ENCODE peak calls at places on chromosomes 1 and 21, in nine cellular contexts. O is left ventricle myocardium inferior, S is hepatocyte, K is lower lobe of right lung, I is right lobe of liver, C is psoas muscle, D is fibroblast of lung, Y is foreskin fibroblast, Z is esophagus muscularis mucosa. J is an unnamed sample.

GRCh38 chr21:42731264-42732032 is 78.0 kb downstream of the PDE9A start:
- DNase-seq in Y (no peak), I (no peak), O (no peak), Z (no peak), S (peak), K (no peak), D (no peak), C (no peak), J (no peak)

GRCh38 chr21:29749957-29750356 is 189.8 kb downstream of the GRIK1 start:
- DNase-seq in C (no peak), S (no peak), Z (no peak), I (no peak), D (no peak), Y (no peak), K (no peak), O (no peak), J (no peak)

GRCh38 chr1:241600496-241600901 is 39.7 kb downstream of the CHML start:
- DNase-seq in D (peak), Y (peak), Z (no peak), C (no peak), S (peak), K (no peak), O (no peak), I (no peak), J (no peak)

GRCh38 chr1:210598135-210598652 is 269.5 kb downstream of the HHAT start:
- DNase-seq in K (peak), C (peak), Z (no peak), D (peak), I (no peak), O (no peak), S (peak), Y (peak), J (peak)

GRCh38 chr1:217965156-217965786 is 319.8 kb upstream of the RRP15 start:
- DNase-seq in D (no peak), Z (no peak), C (no peak), K (no peak), Y (no peak), S (no peak), I (no peak), O (no peak), J (no peak)

GRCh38 chr1:40076895-40077312 is 20.1 kb downstream of the PPT1 start:
- DNase-seq in Y (peak), O (no peak), Z (no peak), S (peak), K (no peak), C (no peak), D (peak), I (no peak), J (peak)

GRCh38 chr1:18404460-18404859 is 76.3 kb upstream of the KLHDC7A start:
- DNase-seq in S (no peak), Z (no peak), D (no peak), C (no peak), O (no peak), K (no peak), I (no peak), Y (no peak), J (no peak)

GRCh38 chr1:17192394-17193221 is 12.3 kb upstream of the PADI1 start:
- DNase-seq in Z (no peak), C (no peak), Y (peak), K (no peak), D (peak), I (peak), O (no peak), S (no peak), J (no peak)

GRCh38 chr1:3577711-3578432 is 33.4 kb downstream of the MEGF6 start:
- DNase-seq in S (no peak), O (no peak), D (peak), Y (no peak), I (no peak), Z (no peak), K (no peak), C (no peak), J (no peak)

GRCh38 chr1:155062702-155063411 is 683 bp upstream of the EFNA4 start:
- DNase-seq in K (peak), Y (peak), O (peak), S (peak), D (peak), C (peak), I (no peak), Z (no peak), J (no peak)

GRCh38 chr1:12447849-12448312 is 170.1 kb downstream of the DHRS3 start:
- DNase-seq in I (no peak), Z (no peak), Y (peak), O (no peak), S (no peak), C (no peak), K (no peak), D (peak), J (no peak)

GRCh38 chr1:212680691-212681090 is 18.9 kb downstream of the BATF3 start:
- DNase-seq in C (no peak), O (no peak), Y (no peak), S (no peak), I (no peak), K (no peak), D (no peak), Z (no peak), J (no peak)

GRCh38 chr1:161226320-161226711 is 456 bp downstream of the TOMM40L start:
- DNase-seq in I (no peak), S (no peak), Z (no peak), D (no peak), Y (no peak), C (no peak), K (no peak), O (no peak), J (no peak)

GRCh38 chr1:217089239-217090014 is 366.2 kb upstream of the ESRRG start:
- DNase-seq in S (peak), C (peak), Y (peak), K (no peak), D (peak), I (peak), O (peak), Z (peak), J (peak)

GRCh38 chr1:9097947-9098705 is 28.7 kb upstream of the SLC2A5 start:
- DNase-seq in I (no peak), O (no peak), Z (no peak), Y (no peak), D (no peak), S (no peak), K (no peak), C (no peak), J (no peak)

GRCh38 chr1:94011709-94012590 is 102.7 kb upstream of the GCLM start:
- DNase-seq in I (no peak), K (no peak), Y (no peak), O (no peak), Z (no peak), D (peak), S (peak), C (no peak), J (no peak)

GRCh38 chr21:45870851-45871615 is 110.5 kb upstream of the COL6A1 start:
- DNase-seq in Z (no peak), Y (no peak), O (no peak), K (peak), C (no peak), I (no peak), S (no peak), D (no peak), J (no peak)

GRCh38 chr1:83508485-83509151 is 490.3 kb downstream of the TTLL7 start:
- DNase-seq in Z (peak), C (no peak), O (no peak), D (peak), S (peak), Y (peak), I (peak), K (no peak), J (peak)

GRCh38 chr1:46804926-46805325 is 6.1 kb downstream of the CYP4B1 start:
- DNase-seq in K (no peak), I (no peak), O (no peak), D (no peak), Y (no peak), Z (peak), S (no peak), C (peak), J (no peak)

DNA sequence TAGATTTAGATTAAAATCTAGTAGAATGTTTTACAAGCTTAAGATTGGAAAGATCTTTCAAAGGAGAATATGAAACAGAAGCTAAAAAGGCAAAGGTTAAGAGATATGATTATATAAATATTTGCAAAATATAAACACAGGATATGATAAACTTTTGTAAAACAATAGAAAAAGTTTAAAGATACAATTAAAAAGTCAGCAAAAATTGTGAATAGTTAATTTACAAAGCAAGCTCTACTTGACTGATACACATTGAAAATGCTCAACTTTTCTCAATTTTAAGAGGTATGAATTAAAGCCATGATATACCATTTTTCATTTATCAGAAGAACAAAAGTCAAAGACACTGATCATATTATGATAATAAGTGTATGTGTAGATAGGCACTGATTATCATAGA is 21.0 kb downstream of the RAB3GAP2 start:
- DNase-seq in O (no peak), I (no peak), C (no peak), D (no peak), S (no peak), Z (no peak), Y (no peak), K (no peak), J (no peak)
- H3K4me3 ChIP-seq in O (no peak), I (no peak), C (no peak), D (no peak), S (no peak), Z (no peak), Y (no peak), K (no peak), J (no peak)

GRCh38 chr21:32611471-32611997 is 643 bp downstream of the CFAP298 start:
- DNase-seq in I (no peak), C (no peak), Z (peak), Y (peak), S (peak), O (no peak), D (peak), K (peak), J (no peak)

GRCh38 chr21:32612999-32613337 is 791 bp upstream of the CFAP298 start:
- DNase-seq in O (no peak), Y (no peak), D (no peak), K (no peak), I (no peak), S (no peak), Z (no peak), C (no peak), J (no peak)

GRCh38 chr21:32612075-32612998 is at the start of gene CFAP298:
- DNase-seq in D (peak), Y (peak), Z (peak), O (peak), K (peak), I (peak), C (peak), S (peak), J (peak)

DNA sequence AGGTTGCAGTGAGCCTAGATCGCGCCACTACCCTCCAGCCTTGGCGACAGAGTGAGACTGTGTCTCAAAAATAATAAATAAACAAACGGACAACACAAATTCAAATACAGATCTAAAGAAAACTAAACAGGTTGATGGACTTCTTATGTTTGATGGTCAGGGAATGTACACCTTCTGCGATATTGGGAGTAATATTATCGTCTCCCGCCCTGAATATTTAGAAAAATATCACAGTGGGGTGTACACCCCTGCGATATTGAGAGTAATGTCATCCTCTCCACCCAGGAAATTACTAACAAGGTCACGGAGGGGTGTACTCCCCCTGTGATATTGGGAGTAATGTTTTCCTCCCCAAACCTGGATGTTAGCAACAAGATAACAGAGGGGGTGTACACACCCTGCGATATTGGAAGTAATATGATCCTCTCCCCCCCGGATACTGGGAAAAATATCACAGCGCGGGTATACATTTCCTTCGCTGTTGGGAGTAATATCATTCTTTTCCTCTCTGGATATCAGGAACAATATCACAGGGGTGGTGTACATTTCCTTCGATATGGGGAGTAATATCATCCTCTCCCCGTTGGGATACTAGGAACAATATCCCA is 1.4 kb upstream of the CFAP298 start:
- DNase-seq in K (no peak), Z (peak), C (no peak), Y (no peak), S (no peak), O (no peak), D (no peak), I (no peak), J (no peak)
- H3K4me3 ChIP-seq in K (peak), Z (peak), C (peak), Y (peak), S (peak), O (peak), D (peak), I (peak), J (peak)

GRCh38 chr1:36387141-36387949 is 1.6 kb upstream of the STK40 start:
- DNase-seq in S (peak), D (peak), O (no peak), Y (peak), K (no peak), I (no peak), C (peak), Z (no peak), J (peak)
- H3K4me3 ChIP-seq in S (no peak), D (peak), O (peak), Y (peak), K (peak), I (peak), C (peak), Z (peak), J (peak)

GRCh38 chr1:26758358-26758757 is 29.4 kb upstream of the PIGV start:
- DNase-seq in D (no peak), Y (no peak), C (no peak), K (no peak), O (no peak), Z (no peak), I (no peak), S (no peak), J (no peak)

GRCh38 chr1:26761217-26761616 is 26.5 kb upstream of the PIGV start:
- DNase-seq in D (no peak), Y (no peak), C (no peak), O (no peak), K (no peak), I (no peak), Z (no peak), S (no peak), J (no peak)

GRCh38 chr1:26754086-26754874 is 33.5 kb upstream of the PIGV start:
- DNase-seq in O (no peak), K (no peak), Y (peak), D (peak), Z (no peak), S (no peak), I (peak), C (no peak), J (no peak)

DNA sequence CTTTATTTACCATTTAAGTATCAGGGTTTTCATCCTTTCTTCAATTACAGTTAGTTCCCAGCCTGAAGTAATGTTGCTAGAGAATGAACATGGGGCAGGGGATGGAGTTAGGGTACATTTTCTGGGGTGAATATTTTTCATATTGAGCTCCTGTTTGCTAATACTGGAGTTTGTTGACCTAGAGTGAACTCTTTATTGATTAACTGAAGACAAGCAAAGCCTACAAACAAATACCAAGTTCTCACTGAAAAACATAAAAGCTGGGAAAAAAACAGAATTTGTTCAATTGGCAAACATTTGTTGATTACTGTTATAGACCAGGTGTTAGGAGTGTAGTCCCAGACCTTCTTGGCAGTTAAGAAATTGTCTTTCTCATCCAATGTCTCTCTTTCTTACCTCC is 28.2 kb upstream of the PIGV start:
- DNase-seq in Z (no peak), S (no peak), C (no peak), K (no peak), D (no peak), I (no peak), Y (no peak), O (no peak), J (no peak)
- H3K4me3 ChIP-seq in Z (no peak), S (no peak), C (no peak), K (no peak), D (no peak), I (no peak), Y (no peak), O (no peak), J (no peak)

GRCh38 chr1:214219916-214220315 is 61.0 kb upstream of the SMYD2 start:
- DNase-seq in O (no peak), Y (no peak), D (no peak), C (no peak), S (no peak), K (no peak), I (no peak), Z (no peak), J (no peak)

GRCh38 chr1:214228976-214229375 is 52.0 kb upstream of the SMYD2 start:
- DNase-seq in O (peak), I (no peak), S (no peak), Z (no peak), D (no peak), Y (no peak), C (peak), K (no peak), J (no peak)

GRCh38 chr1:214220891-214221290 is 60.1 kb upstream of the SMYD2 start:
- DNase-seq in I (no peak), K (no peak), Z (no peak), S (no peak), Y (no peak), C (no peak), D (no peak), O (no peak), J (no peak)

GRCh38 chr1:214229736-214230135 is 51.2 kb upstream of the SMYD2 start:
- DNase-seq in S (no peak), Z (no peak), O (no peak), D (no peak), K (no peak), I (no peak), C (no peak), Y (no peak), J (no peak)

GRCh38 chr1:214224605-214225354 is 56.2 kb upstream of the SMYD2 start:
- DNase-seq in S (peak), C (peak), K (no peak), O (no peak), D (peak), Z (no peak), Y (peak), I (no peak), J (no peak)
- H3K4me3 ChIP-seq in S (peak), C (peak), K (peak), O (peak), D (peak), Z (peak), Y (peak), I (no peak), J (peak)

GRCh38 chr1:168224991-168225390 is 813 bp upstream of the SFT2D2 start:
- DNase-seq in Z (peak), K (no peak), C (no peak), S (no peak), I (no peak), D (no peak), O (no peak), Y (no peak), J (no peak)
- H3K4me3 ChIP-seq in Z (peak), K (peak), C (peak), S (peak), I (no peak), D (no peak), O (peak), Y (no peak), J (peak)

DNA sequence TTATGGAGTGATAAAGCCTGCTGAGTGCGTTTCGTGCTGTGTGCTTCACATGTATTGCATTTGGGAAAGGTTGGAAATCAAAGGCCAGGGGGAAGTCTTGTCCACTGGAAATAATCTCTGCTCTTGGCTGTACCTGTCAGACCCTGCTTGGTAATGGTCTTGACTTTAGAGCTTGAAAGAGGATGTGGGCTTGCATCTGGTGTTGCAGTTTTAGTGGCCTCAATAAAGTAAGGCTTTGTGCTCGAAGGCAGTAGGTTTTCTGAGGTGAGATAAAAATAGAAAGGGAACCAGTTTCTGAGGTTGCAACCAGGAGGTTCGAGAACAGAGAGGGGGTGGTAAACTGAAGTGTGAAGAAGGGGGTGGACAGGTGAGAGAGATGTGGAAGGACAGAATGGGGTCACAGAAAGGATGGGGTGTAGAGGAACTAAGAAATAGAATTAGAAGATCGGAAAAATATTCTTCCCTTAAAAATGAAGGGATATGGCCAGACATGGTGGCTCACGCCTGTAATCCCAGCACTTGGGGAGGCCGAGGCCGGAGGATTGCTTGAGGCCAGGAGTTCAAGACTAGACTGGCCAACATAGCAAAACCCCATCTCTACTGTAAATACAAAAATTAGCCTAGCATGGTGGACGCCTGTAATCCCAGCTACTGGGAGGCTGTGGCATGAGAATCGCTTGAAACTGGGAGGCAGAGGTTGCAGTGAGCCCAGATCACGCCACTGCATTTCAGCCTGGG is 1.5 kb downstream of the S100PBP start:
- DNase-seq in D (no peak), O (no peak), I (no peak), C (no peak), S (no peak), K (no peak), Z (no peak), Y (no peak), J (no peak)
- H3K4me3 ChIP-seq in D (peak), O (peak), I (peak), C (peak), S (peak), K (peak), Z (peak), Y (peak), J (peak)

GRCh38 chr1:156291226-156292061 is 4.0 kb downstream of the GLMP start:
- DNase-seq in C (peak), O (peak), D (peak), Z (peak), K (peak), S (peak), I (peak), Y (peak), J (peak)
- H3K4me3 ChIP-seq in C (peak), O (peak), D (peak), Z (peak), K (peak), S (no peak), I (peak), Y (peak), J (peak)

GRCh38 chr1:54543729-54544496 is 4.1 kb upstream of the ACOT11 start:
- DNase-seq in D (peak), C (no peak), O (no peak), I (no peak), Y (peak), S (no peak), K (no peak), Z (no peak), J (no peak)

GRCh38 chr1:54540891-54541290 is 7.1 kb upstream of the ACOT11 start:
- DNase-seq in Z (no peak), I (peak), K (no peak), D (no peak), S (no peak), O (no peak), Y (no peak), C (no peak), J (no peak)

GRCh38 chr1:54545916-54546635 is 2.0 kb upstream of the ACOT11 start:
- DNase-seq in C (no peak), S (no peak), K (no peak), Y (no peak), O (no peak), Z (no peak), I (peak), D (no peak), J (no peak)

GRCh38 chr1:54542962-54543539 is 5.0 kb upstream of the ACOT11 start:
- DNase-seq in Y (peak), D (peak), K (no peak), S (peak), I (no peak), Z (no peak), O (no peak), C (no peak), J (no peak)

GRCh38 chr1:54542120-54542961 is 5.7 kb upstream of the ACOT11 start:
- DNase-seq in Z (no peak), K (peak), D (peak), O (peak), S (peak), C (peak), I (peak), Y (peak), J (peak)
- H3K4me3 ChIP-seq in Z (peak), K (peak), D (peak), O (peak), S (peak), C (peak), I (peak), Y (peak), J (peak)

GRCh38 chr21:33976980-33977720 is 61.5 kb upstream of the ATP5PO start:
- DNase-seq in D (no peak), I (no peak), Z (no peak), K (no peak), O (no peak), C (no peak), Y (peak), S (no peak), J (no peak)
- H3K4me3 ChIP-seq in D (no peak), I (no peak), Z (no peak), K (no peak), O (peak), C (peak), Y (no peak), S (no peak), J (no peak)

J was measured in skeletal muscle cell.